ENCODE peak calls at places on chromosome 21, in seven cellular contexts. P, E, Y, T, U, Q and L are unnamed samples.

GRCh38 chr21:15293251-15293650 is 228.5 kb upstream of the NRIP1 start:
- DNase-seq in P (no peak), E (no peak), Y (peak), T (peak), U (peak), Q (no peak), L (peak)

GRCh38 chr21:31609081-31609480 is 50.4 kb upstream of the SOD1 start:
- DNase-seq in P (no peak), E (no peak), Y (peak), T (no peak), U (no peak), Q (no peak), L (no peak)

GRCh38 chr21:41763398-41763931 is 3.4 kb downstream of the RIPK4 start:
- DNase-seq in P (no peak), E (no peak), Y (peak), T (no peak), U (no peak), Q (no peak), L (no peak)

GRCh38 chr21:25338415-25338814 is 268.9 kb downstream of the MRPL39 start:
- DNase-seq in P (no peak), E (no peak), Y (peak), T (no peak), U (no peak), Q (no peak), L (no peak)

GRCh38 chr21:41583274-41583790 is 75.4 kb upstream of the TMPRSS2 start:
- DNase-seq in P (peak), E (no peak), Y (no peak), T (no peak), U (peak), Q (no peak), L (no peak)

GRCh38 chr21:38663282-38663681 is 142.4 kb upstream of the ETS2 start:
- DNase-seq in P (no peak), E (no peak), Y (no peak), T (no peak), U (no peak), Q (no peak), L (no peak)

GRCh38 chr21:26332873-26333272 is 162.3 kb upstream of the APP start:
- DNase-seq in P (no peak), E (no peak), Y (no peak), T (no peak), U (no peak), Q (no peak), L (no peak)

GRCh38 chr21:27407296-27407695 is 440.4 kb upstream of the ADAMTS5 start:
- DNase-seq in P (no peak), E (no peak), Y (no peak), T (no peak), U (no peak), Q (no peak), L (no peak)

GRCh38 chr21:15088483-15088882 is 23.7 kb upstream of the NRIP1 start:
- DNase-seq in P (no peak), E (no peak), Y (no peak), T (no peak), U (no peak), Q (no peak), L (no peak)

GRCh38 chr21:44052071-44052829 is 40.1 kb downstream of the TRAPPC10 start:
- DNase-seq in P (no peak), E (no peak), Y (no peak), T (no peak), U (peak), Q (no peak), L (no peak)

DNA sequence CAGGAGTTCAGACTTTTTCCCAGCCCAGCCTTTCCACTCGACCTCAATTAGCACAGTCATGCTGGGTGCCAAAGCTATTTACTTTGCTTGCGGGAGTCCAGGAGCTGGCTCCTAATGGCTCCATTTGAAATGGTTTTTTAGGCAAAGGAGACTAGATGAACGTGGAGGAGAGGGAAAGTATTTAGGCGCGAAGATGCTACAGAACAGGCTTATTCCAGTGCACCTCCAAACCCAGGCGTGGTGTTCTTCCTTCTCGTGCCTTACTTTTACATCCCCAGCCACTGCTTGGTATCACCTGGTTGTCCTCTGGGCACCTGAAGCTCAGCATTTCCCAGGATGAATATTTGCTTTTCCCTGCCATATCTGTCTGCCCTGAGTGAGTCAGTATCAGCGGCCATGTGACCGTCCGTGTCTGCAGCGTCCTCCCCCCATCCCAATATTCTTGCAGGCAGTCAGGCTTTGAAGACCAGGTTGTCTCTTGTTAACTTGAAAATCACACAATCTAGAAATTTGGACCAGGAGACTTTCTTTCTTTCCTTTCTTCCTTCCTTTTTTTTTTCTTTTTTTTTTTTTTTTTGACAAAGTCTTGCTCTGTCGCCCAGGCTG is 198.5 kb downstream of the DYRK1A start:
- DNase-seq in P (no peak), E (no peak), Y (no peak), T (no peak), U (peak), Q (no peak), L (no peak)
- H3K4me3 ChIP-seq in P (peak), E (peak), Y (peak), T (peak), U (peak), Q (no peak), L (peak)

DNA sequence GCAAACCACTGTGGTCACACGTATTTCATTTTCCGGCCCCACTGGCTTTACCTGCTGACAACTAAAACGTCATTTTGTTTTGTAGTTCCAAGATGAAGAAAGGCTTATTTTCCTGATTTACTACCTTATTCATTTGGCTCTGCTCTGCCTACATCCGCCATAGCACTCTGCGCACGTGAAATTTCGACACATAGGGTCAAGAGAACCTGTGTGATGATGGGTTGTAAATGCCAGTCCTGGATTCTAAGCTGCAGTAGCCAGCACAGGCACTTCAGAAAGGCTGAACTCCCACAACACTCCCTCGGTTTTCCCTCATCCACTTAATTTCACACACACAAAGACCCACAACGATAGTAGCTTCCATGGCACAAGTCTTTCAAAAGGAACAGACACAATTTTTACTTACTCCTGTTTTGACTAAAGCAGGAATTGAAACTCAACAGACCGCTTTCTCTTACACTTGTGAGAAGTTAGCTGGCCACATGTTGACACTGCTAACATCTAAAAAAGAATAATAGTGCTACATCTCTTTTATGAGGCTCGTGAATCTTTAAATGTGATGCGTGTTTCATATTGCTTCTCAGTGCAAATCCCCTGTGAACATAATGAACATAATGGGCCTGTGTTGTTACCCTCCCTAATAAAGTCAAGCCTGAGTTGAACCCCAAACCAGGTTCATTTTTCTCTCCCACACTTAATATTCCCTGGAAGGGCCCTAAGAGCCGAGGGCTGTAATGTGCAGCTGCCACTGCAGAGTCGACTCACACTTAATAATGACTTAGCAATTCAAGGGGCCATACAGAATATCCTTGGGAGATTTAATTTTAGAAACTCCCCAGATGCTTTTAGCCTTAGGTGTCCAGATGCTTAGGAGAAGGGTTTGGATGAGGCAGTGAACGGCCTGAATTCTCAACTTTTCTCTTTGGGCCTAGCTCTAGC is 1.5 kb upstream of the RUNX1 start:
- DNase-seq in P (no peak), E (no peak), Y (no peak), T (no peak), U (peak), Q (no peak), L (no peak)
- H3K4me3 ChIP-seq in P (no peak), E (no peak), Y (no peak), T (no peak), U (no peak), Q (no peak), L (no peak)

DNA sequence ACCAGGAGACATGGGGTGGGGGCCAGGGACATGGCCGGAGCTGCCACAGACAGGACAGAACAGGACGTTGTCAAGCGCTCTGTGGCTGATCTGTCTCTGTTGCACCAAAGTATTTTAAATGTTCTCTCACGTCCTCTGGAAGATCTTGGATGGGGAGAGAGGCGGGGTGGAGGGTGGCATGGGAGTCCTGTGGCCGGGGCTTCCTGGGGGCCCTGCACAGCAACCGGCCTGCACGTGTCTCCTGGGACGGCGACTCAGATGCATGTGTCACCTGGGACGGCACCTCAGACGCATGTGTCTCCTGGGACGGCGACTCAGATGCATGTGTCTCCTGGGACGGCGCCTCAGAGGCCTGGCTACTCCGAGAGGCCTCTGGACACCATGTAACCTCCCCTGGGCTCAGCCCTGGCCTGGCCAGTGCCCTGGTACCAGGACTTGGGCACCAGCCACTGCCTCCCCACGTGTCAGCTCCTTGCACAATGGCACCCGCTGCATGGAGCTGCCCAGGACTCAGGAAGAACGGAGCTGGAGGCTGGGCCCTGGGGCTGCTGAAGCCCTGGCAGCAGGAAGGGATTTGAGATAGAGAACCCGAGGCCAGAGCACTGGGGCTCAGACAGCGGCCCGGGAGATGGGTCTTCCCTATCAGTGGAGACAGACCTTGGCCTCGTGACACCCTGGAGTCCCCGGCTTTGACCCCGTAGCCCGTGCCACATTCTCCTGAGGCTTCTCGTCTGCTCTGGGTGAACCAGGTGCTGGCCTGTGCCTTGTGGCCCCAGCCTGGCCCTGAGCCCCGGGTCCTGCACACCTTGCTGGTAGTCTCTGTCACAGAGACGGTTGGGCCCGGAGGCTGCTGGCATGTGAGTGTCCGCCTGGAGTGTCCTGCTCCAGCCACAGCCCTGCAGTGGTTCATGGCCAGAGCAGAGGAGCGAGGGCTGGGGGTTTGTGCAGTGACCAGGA is 14.7 kb upstream of the SLC19A1 start:
- DNase-seq in P (no peak), E (no peak), Y (no peak), T (no peak), U (no peak), Q (no peak), L (no peak)
- H3K4me3 ChIP-seq in P (no peak), E (no peak), Y (no peak), T (no peak), U (no peak), Q (no peak), L (no peak)

GRCh38 chr21:42811960-42812359 is 67.4 kb downstream of the WDR4 start:
- DNase-seq in P (no peak), E (no peak), Y (no peak), T (no peak), U (no peak), Q (no peak), L (no peak)
- H3K4me3 ChIP-seq in P (no peak), E (no peak), Y (no peak), T (no peak), U (no peak), Q (no peak), L (no peak)

GRCh38 chr21:45947716-45948255 is 33.8 kb upstream of the COL6A1 start:
- DNase-seq in P (no peak), E (no peak), Y (no peak), T (no peak), U (no peak), Q (no peak), L (no peak)
- H3K4me3 ChIP-seq in P (no peak), E (no peak), Y (no peak), T (no peak), U (no peak), Q (no peak), L (no peak)

DNA sequence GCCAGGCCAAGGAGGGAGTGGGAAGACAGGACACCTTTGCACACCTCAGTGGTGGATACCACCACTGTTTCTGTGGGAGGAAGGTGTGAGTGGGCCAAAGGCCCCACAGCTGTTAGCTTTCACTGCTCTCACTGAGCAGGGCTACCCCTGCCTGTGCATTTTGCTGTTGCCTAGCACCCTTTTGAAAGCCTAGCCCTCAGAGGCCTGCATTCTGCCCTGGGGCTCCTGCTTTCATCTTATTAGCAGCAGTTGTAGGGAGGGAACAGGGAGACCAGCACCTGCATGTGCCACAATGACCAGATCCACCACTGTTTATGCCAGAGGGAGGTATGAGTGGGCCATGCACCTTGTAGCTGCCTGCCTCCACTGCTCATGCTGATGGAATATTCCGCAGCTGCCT is 110.9 kb upstream of the C21orf91 start:
- DNase-seq in P (no peak), E (no peak), Y (no peak), T (no peak), U (no peak), Q (no peak), L (no peak)
- H3K4me3 ChIP-seq in P (no peak), E (no peak), Y (no peak), T (no peak), U (no peak), Q (no peak), L (no peak)

DNA sequence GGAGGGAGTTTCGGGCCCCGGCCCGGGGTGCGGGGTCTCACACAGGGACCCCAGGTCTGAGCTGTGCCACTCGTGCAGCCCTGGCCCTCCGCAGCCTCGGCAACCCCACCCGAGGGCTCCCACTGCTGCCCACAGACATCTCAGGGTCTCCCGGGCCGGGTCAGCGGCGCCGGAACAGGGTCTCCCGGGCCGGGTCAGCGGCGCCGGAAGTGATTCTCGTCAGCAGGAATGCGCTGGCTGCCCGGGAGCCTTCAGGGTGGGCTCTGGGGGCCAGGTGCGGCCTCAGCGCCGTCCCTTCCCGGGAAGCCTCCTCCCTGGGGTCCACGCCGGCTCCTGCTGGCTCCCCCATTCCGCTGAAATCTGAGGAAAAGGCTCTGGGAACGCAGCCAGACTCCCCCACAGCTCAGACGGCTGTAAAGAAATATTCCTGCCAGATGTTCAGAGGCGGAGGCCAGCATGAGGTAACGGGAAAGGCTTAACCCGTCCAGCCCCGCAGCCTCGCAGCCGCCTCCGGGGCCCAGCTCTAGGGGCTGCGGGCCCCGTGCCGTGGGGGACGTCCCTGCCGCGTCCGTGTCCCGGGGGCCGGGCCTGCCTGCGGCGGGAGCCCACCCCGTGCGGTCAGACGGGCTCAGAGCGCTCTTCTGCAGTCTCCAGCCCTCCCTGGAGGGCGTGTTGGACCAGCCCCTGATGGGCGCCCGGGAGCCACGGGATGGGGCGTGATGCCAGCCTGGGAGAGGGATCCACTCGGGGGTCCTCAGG is 8.7 kb upstream of the COL6A1 start:
- DNase-seq in P (no peak), E (no peak), Y (peak), T (no peak), U (peak), Q (no peak), L (peak)
- H3K4me3 ChIP-seq in P (peak), E (peak), Y (peak), T (peak), U (no peak), Q (peak), L (peak)

DNA sequence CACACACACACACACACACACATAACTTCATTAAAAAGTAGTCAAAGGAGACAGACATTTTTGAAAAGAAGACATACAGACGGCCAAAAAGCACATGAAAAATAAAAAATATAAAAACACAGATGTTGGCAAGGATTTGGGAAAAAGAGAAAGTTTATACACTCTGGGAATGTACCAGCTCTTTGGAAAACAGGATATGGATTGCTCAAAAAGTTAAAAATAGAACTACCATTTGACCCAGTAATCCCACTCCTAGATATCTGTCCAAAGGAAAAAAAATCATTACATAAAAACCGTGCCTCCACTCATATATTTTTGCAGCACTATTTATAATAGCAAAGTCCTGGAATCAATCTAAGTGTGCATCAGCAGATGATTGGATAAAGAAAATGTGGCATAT is 128.4 kb upstream of the C21orf91 start:
- DNase-seq in P (no peak), E (no peak), Y (no peak), T (no peak), U (no peak), Q (no peak), L (no peak)
- H3K4me3 ChIP-seq in P (no peak), E (no peak), Y (no peak), T (no peak), U (no peak), Q (no peak), L (no peak)

GRCh38 chr21:32613436-32614043 is 1.4 kb upstream of the CFAP298 start:
- DNase-seq in P (no peak), E (no peak), Y (no peak), T (no peak), U (no peak), Q (no peak), L (no peak)
- H3K4me3 ChIP-seq in P (peak), E (peak), Y (peak), T (peak), U (peak), Q (peak), L (peak)

GRCh38 chr21:45409466-45410150 is 4.6 kb downstream of the COL18A1 start:
- DNase-seq in P (no peak), E (no peak), Y (no peak), T (no peak), U (no peak), Q (no peak), L (no peak)
- H3K4me3 ChIP-seq in P (no peak), E (no peak), Y (no peak), T (no peak), U (no peak), Q (no peak), L (no peak)